ENCODE peak calls at places on chromosomes 12 and 14, in ten cellular contexts. C is stimulated activated CD8-positive, alpha-beta memory T cell treated with anti-CD3 and anti-CD28 coated beads, Interleukin-7, amount 100 ng/mL, for 4 hours; G is HS-27A; O is GM04504; M is lower leg skin; H is hepatic stellate cell; V is tibial artery; R is B cell; Z is iPS DF 19.7; D is activated T-cell treated with anti-CD3 and anti-CD28 coated beads for 48 hours. J is an unnamed sample.

GRCh38 chr12:72540811-72541210 is 268.6 kb downstream of the TRHDE start:
- DNase-seq in C (no peak), G (no peak), O (no peak), M (no peak), H (no peak), V (no peak), R (no peak), Z (no peak), D (no peak), J (no peak)

GRCh38 chr12:128537668-128538067 is 270.7 kb downstream of the TMEM132C start:
- DNase-seq in C (no peak), G (no peak), O (no peak), M (no peak), H (no peak), V (no peak), R (no peak), Z (no peak), D (no peak), J (no peak)

GRCh38 chr14:67738740-67739504 is 37.2 kb downstream of the RDH12 start:
- DNase-seq in C (no peak), G (peak), O (peak), M (peak), H (peak), V (peak), R (no peak), Z (no peak), D (no peak), J (peak)

GRCh38 chr14:91410781-91411536 is 6.7 kb downstream of the CCDC88C start:
- DNase-seq in C (no peak), G (no peak), O (no peak), M (no peak), H (no peak), V (no peak), R (no peak), Z (no peak), D (no peak), J (no peak)

GRCh38 chr12:17334784-17335183 is 728.8 kb upstream of the LMO3 start:
- DNase-seq in C (no peak), G (no peak), O (no peak), M (no peak), H (no peak), V (no peak), R (no peak), Z (no peak), D (no peak), J (no peak)

GRCh38 chr12:85277900-85278597 is 2.0 kb upstream of the ALX1 start:
- DNase-seq in C (no peak), G (no peak), O (no peak), M (peak), H (no peak), V (no peak), R (no peak), Z (no peak), D (no peak), J (no peak)

GRCh38 chr12:67382206-67382871 is 113.2 kb downstream of the CAND1 start:
- DNase-seq in C (no peak), G (no peak), O (no peak), M (no peak), H (peak), V (no peak), R (no peak), Z (no peak), D (no peak), J (no peak)

GRCh38 chr14:54606631-54607133 is 39.8 kb downstream of the SAMD4A start:
- DNase-seq in C (no peak), G (peak), O (peak), M (no peak), H (peak), V (peak), R (no peak), Z (no peak), D (no peak), J (no peak)

GRCh38 chr14:41718477-41719166 is 111.9 kb downstream of the LRFN5 start:
- DNase-seq in C (no peak), G (no peak), O (no peak), M (no peak), H (no peak), V (no peak), R (no peak), Z (no peak), D (no peak), J (no peak)

GRCh38 chr12:124605869-124606774 is 38.7 kb upstream of the NCOR2 start:
- DNase-seq in C (no peak), G (no peak), O (no peak), M (no peak), H (no peak), V (no peak), R (no peak), Z (no peak), D (no peak), J (no peak)

GRCh38 chr14:100155049-100155621 is 4.3 kb downstream of the DEGS2 start:
- DNase-seq in C (no peak), G (no peak), O (no peak), M (no peak), H (no peak), V (no peak), R (no peak), Z (peak), D (peak), J (peak)

GRCh38 chr14:91835920-91836843 is 31.2 kb downstream of the TC2N start:
- DNase-seq in C (peak), G (no peak), O (no peak), M (peak), H (no peak), V (peak), R (peak), Z (peak), D (peak), J (peak)

GRCh38 chr12:24902521-24903304 is 46.2 kb downstream of the BCAT1 start:
- DNase-seq in C (no peak), G (no peak), O (no peak), M (peak), H (peak), V (no peak), R (peak), Z (no peak), D (peak), J (no peak)

GRCh38 chr12:7629465-7629864 is 36.2 kb downstream of the APOBEC1 start:
- DNase-seq in C (no peak), G (no peak), O (no peak), M (no peak), H (no peak), V (no peak), R (no peak), Z (no peak), D (no peak), J (no peak)

GRCh38 chr12:116880817-116881324 is 370 bp downstream of the HRK start:
- DNase-seq in C (no peak), G (no peak), O (no peak), M (no peak), H (peak), V (no peak), R (peak), Z (no peak), D (peak), J (peak)

GRCh38 chr12:19546611-19547162 is 107.4 kb downstream of the AEBP2 start:
- DNase-seq in C (no peak), G (no peak), O (no peak), M (no peak), H (no peak), V (peak), R (no peak), Z (no peak), D (no peak), J (no peak)

GRCh38 chr12:91180577-91180976 is 2.0 kb downstream of the DCN start:
- DNase-seq in C (no peak), G (no peak), O (peak), M (no peak), H (no peak), V (no peak), R (no peak), Z (no peak), D (no peak), J (no peak)

GRCh38 chr14:92351750-92352149 is 28.8 kb downstream of the SLC24A4 start:
- DNase-seq in C (no peak), G (no peak), O (no peak), M (no peak), H (no peak), V (no peak), R (no peak), Z (no peak), D (no peak), J (no peak)

GRCh38 chr14:36505892-36506731 is 13.9 kb downstream of the NKX2-1 start:
- DNase-seq in C (no peak), G (no peak), O (no peak), M (no peak), H (no peak), V (no peak), R (no peak), Z (no peak), D (no peak), J (no peak)

GRCh38 chr14:30069536-30069935 is 141.9 kb upstream of the PRKD1 start:
- DNase-seq in C (no peak), G (no peak), O (no peak), M (no peak), H (no peak), V (no peak), R (no peak), Z (no peak), D (no peak), J (no peak)

GRCh38 chr12:122867701-122868461 is 28.0 kb downstream of the VPS37B start:
- DNase-seq in C (no peak), G (no peak), O (no peak), M (peak), H (no peak), V (no peak), R (peak), Z (no peak), D (no peak), J (peak)

GRCh38 chr14:71692496-71692895 is 239.7 kb upstream of the RGS6 start:
- DNase-seq in C (no peak), G (no peak), O (no peak), M (no peak), H (peak), V (no peak), R (no peak), Z (no peak), D (no peak), J (no peak)

GRCh38 chr14:98501836-98502235 is 770.2 kb downstream of the BCL11B start:
- DNase-seq in C (no peak), G (no peak), O (no peak), M (no peak), H (no peak), V (no peak), R (no peak), Z (no peak), D (no peak), J (no peak)

GRCh38 chr12:5177731-5178130 is 134.1 kb downstream of the KCNA5 start:
- DNase-seq in C (no peak), G (no peak), O (no peak), M (no peak), H (no peak), V (no peak), R (no peak), Z (no peak), D (no peak), J (no peak)

GRCh38 chr12:5967645-5968415 is 22.8 kb upstream of the ANO2 start:
- DNase-seq in C (no peak), G (no peak), O (no peak), M (no peak), H (no peak), V (no peak), R (no peak), Z (no peak), D (no peak), J (no peak)

GRCh38 chr12:115046805-115047204 is 362.8 kb upstream of the TBX3 start:
- DNase-seq in C (no peak), G (no peak), O (no peak), M (no peak), H (no peak), V (no peak), R (no peak), Z (no peak), D (no peak), J (no peak)

GRCh38 chr12:6961278-6961694 is 9.2 kb downstream of the PHB2 start:
- DNase-seq in C (peak), G (peak), O (no peak), M (peak), H (peak), V (peak), R (peak), Z (no peak), D (peak), J (no peak)